ENCODE peak calls at places on chromosome 1, in seven cellular contexts. Y is A549; M is endothelial cell; X is skeletal muscle cell; T is stimulated activated naive CD4-positive, alpha-beta T cell; O is Panc1; E is hypothalamus. Q is an unnamed sample.

GRCh38 chr1:71298633-71299032 is 217.8 kb upstream of the ZRANB2 start:
- DNase-seq in T (no peak), M (no peak), Y (no peak), E (no peak), O (no peak), X (no peak), Q (no peak)

GRCh38 chr1:241701483-241702290 is 49.6 kb downstream of the WDR64 start:
- DNase-seq in O (no peak), M (no peak), E (no peak), X (no peak), Y (no peak), T (no peak), Q (no peak)

GRCh38 chr1:36883315-36883949 is 150.9 kb downstream of the GRIK3 start:
- DNase-seq in E (no peak), M (no peak), Y (no peak), X (no peak), O (no peak), T (no peak), Q (no peak)

GRCh38 chr1:13826591-13826990 is 126.6 kb downstream of the PRDM2 start:
- DNase-seq in M (no peak), X (no peak), Y (no peak), O (no peak), T (no peak), E (no peak), Q (no peak)

GRCh38 chr1:157073944-157074685 is 25.5 kb downstream of the ETV3L start:
- DNase-seq in X (no peak), Y (peak; percentile 74), O (no peak), M (peak; percentile 73), E (no peak), T (no peak), Q (peak; percentile 8)

GRCh38 chr1:54671985-54672608 is 30.5 kb downstream of the MROH7 start:
- DNase-seq in X (peak; percentile 9), T (peak; percentile 10), M (peak; percentile 76), E (no peak), O (peak; percentile 56), Y (peak; percentile 40), Q (no peak)

GRCh38 chr1:226738995-226739695 is at the start of gene ITPKB:
- DNase-seq in Y (peak; percentile 44), X (no peak), M (peak; percentile 41), E (no peak), T (peak; percentile 93), O (no peak), Q (no peak)

GRCh38 chr1:25432749-25433388 is 2.2 kb downstream of the MACO1 start:
- DNase-seq in M (no peak), X (no peak), E (no peak), Y (no peak), O (no peak), T (no peak), Q (no peak)

Q was measured in NCI-H524 treated with DMSO at 0.1 percent for 48 hours.